ENCODE peak calls at places on chromosomes 2 and 18, in nine cellular contexts. One of them, this sample, is unnamed.
A peak's percentile ranks its signal among the peaks of the same experiment; 100 is the strongest.

GRCh38 chr18:79952457-79952995 is 1.1 kb upstream of the SLC66A2 start:
- DNase-seq in dorsolateral prefrontal cortex: no peak
- DNase-seq in tibial artery: no peak
- DNase-seq in type B pancreatic cell: peak; percentile 60
- DNase-seq in foreskin fibroblast: no peak
- DNase-seq in lower lobe of right lung: peak; percentile 48
- DNase-seq in omental fat pad: no peak
- DNase-seq in pancreas: no peak
- DNase-seq in left ventricle myocardium inferior: no peak
- DNase-seq in this sample: no peak

GRCh38 chr2:102041351-102041750 is 49.6 kb downstream of the IL1R2 start:
- DNase-seq in type B pancreatic cell: no peak
- DNase-seq in tibial artery: peak; percentile 77
- DNase-seq in pancreas: peak; percentile 50
- DNase-seq in omental fat pad: no peak
- DNase-seq in left ventricle myocardium inferior: no peak
- DNase-seq in dorsolateral prefrontal cortex: no peak
- DNase-seq in foreskin fibroblast: peak; percentile 86
- DNase-seq in lower lobe of right lung: no peak
- DNase-seq in this sample: peak; percentile 24

GRCh38 chr2:16103614-16104344 is 163.4 kb downstream of the MYCN start:
- DNase-seq in lower lobe of right lung: no peak
- DNase-seq in foreskin fibroblast: no peak
- DNase-seq in type B pancreatic cell: no peak
- DNase-seq in dorsolateral prefrontal cortex: no peak
- DNase-seq in pancreas: no peak
- DNase-seq in left ventricle myocardium inferior: no peak
- DNase-seq in omental fat pad: no peak
- DNase-seq in tibial artery: no peak
- DNase-seq in this sample: no peak

GRCh38 chr18:28177828-28178635 is 1.1 kb upstream of the CDH2 start:
- DNase-seq in pancreas: peak; percentile 20
- DNase-seq in foreskin fibroblast: no peak
- DNase-seq in left ventricle myocardium inferior: peak; percentile 71
- DNase-seq in type B pancreatic cell: peak; percentile 85
- DNase-seq in tibial artery: no peak
- DNase-seq in dorsolateral prefrontal cortex: peak; percentile 83
- DNase-seq in lower lobe of right lung: no peak
- DNase-seq in omental fat pad: no peak
- DNase-seq in this sample: peak; percentile 46

GRCh38 chr2:51368250-51368649 is 336.3 kb upstream of the NRXN1 start:
- DNase-seq in tibial artery: no peak
- DNase-seq in left ventricle myocardium inferior: no peak
- DNase-seq in pancreas: no peak
- DNase-seq in omental fat pad: no peak
- DNase-seq in foreskin fibroblast: no peak
- DNase-seq in type B pancreatic cell: no peak
- DNase-seq in dorsolateral prefrontal cortex: no peak
- DNase-seq in lower lobe of right lung: no peak
- DNase-seq in this sample: no peak

GRCh38 chr2:153870308-153870707 is 1.4 kb upstream of the GALNT13 start:
- DNase-seq in tibial artery: no peak
- DNase-seq in lower lobe of right lung: no peak
- DNase-seq in dorsolateral prefrontal cortex: no peak
- DNase-seq in pancreas: no peak
- DNase-seq in left ventricle myocardium inferior: no peak
- DNase-seq in omental fat pad: no peak
- DNase-seq in type B pancreatic cell: no peak
- DNase-seq in foreskin fibroblast: no peak
- DNase-seq in this sample: no peak

GRCh38 chr2:144836635-144837350 is 316.9 kb upstream of the ZEB2 start:
- DNase-seq in tibial artery: no peak
- DNase-seq in left ventricle myocardium inferior: no peak
- DNase-seq in omental fat pad: no peak
- DNase-seq in foreskin fibroblast: peak; percentile 72
- DNase-seq in dorsolateral prefrontal cortex: no peak
- DNase-seq in type B pancreatic cell: no peak
- DNase-seq in pancreas: no peak
- DNase-seq in lower lobe of right lung: no peak
- DNase-seq in this sample: no peak

GRCh38 chr2:225414902-225415301 is 15.4 kb downstream of the NYAP2 start:
- DNase-seq in omental fat pad: no peak
- DNase-seq in tibial artery: no peak
- DNase-seq in pancreas: no peak
- DNase-seq in type B pancreatic cell: no peak
- DNase-seq in lower lobe of right lung: no peak
- DNase-seq in left ventricle myocardium inferior: no peak
- DNase-seq in dorsolateral prefrontal cortex: no peak
- DNase-seq in foreskin fibroblast: no peak
- DNase-seq in this sample: no peak

GRCh38 chr2:35114765-35115164 is 1240.8 kb upstream of the CRIM1 start:
- DNase-seq in foreskin fibroblast: no peak
- DNase-seq in type B pancreatic cell: no peak
- DNase-seq in tibial artery: no peak
- DNase-seq in dorsolateral prefrontal cortex: no peak
- DNase-seq in left ventricle myocardium inferior: no peak
- DNase-seq in lower lobe of right lung: no peak
- DNase-seq in omental fat pad: no peak
- DNase-seq in pancreas: no peak
- DNase-seq in this sample: no peak

GRCh38 chr2:127596311-127597045 is 49.5 kb upstream of the GPR17 start:
- DNase-seq in type B pancreatic cell: peak; percentile 54
- DNase-seq in tibial artery: no peak
- DNase-seq in lower lobe of right lung: no peak
- DNase-seq in pancreas: peak; percentile 5
- DNase-seq in left ventricle myocardium inferior: no peak
- DNase-seq in omental fat pad: no peak
- DNase-seq in foreskin fibroblast: no peak
- DNase-seq in dorsolateral prefrontal cortex: no peak
- DNase-seq in this sample: no peak

GRCh38 chr2:234861841-234862735 is 89.7 kb upstream of the SH3BP4 start:
- DNase-seq in lower lobe of right lung: no peak
- DNase-seq in pancreas: no peak
- DNase-seq in left ventricle myocardium inferior: peak; percentile 56
- DNase-seq in dorsolateral prefrontal cortex: no peak
- DNase-seq in type B pancreatic cell: no peak
- DNase-seq in tibial artery: peak; percentile 44
- DNase-seq in omental fat pad: no peak
- DNase-seq in foreskin fibroblast: no peak
- DNase-seq in this sample: peak; percentile 6

GRCh38 chr2:31828891-31829290 is 181.9 kb downstream of the MEMO1 start:
- DNase-seq in omental fat pad: no peak
- DNase-seq in type B pancreatic cell: no peak
- DNase-seq in tibial artery: no peak
- DNase-seq in pancreas: no peak
- DNase-seq in left ventricle myocardium inferior: no peak
- DNase-seq in dorsolateral prefrontal cortex: no peak
- DNase-seq in foreskin fibroblast: peak; percentile 16
- DNase-seq in lower lobe of right lung: no peak
- DNase-seq in this sample: no peak

GRCh38 chr2:45706028-45706427 is 54.6 kb downstream of the PRKCE start:
- DNase-seq in omental fat pad: no peak
- DNase-seq in foreskin fibroblast: no peak
- DNase-seq in pancreas: no peak
- DNase-seq in tibial artery: no peak
- DNase-seq in type B pancreatic cell: no peak
- DNase-seq in lower lobe of right lung: no peak
- DNase-seq in left ventricle myocardium inferior: no peak
- DNase-seq in dorsolateral prefrontal cortex: no peak
- DNase-seq in this sample: no peak

GRCh38 chr2:233892793-233893192 is 24.4 kb upstream of the TRPM8 start:
- DNase-seq in pancreas: no peak
- DNase-seq in lower lobe of right lung: no peak
- DNase-seq in foreskin fibroblast: no peak
- DNase-seq in omental fat pad: no peak
- DNase-seq in type B pancreatic cell: no peak
- DNase-seq in dorsolateral prefrontal cortex: no peak
- DNase-seq in left ventricle myocardium inferior: no peak
- DNase-seq in tibial artery: no peak
- DNase-seq in this sample: no peak

GRCh38 chr2:85468096-85468703 is 49.7 kb downstream of the SH2D6 start:
- DNase-seq in lower lobe of right lung: no peak
- DNase-seq in pancreas: no peak
- DNase-seq in tibial artery: no peak
- DNase-seq in type B pancreatic cell: no peak
- DNase-seq in dorsolateral prefrontal cortex: no peak
- DNase-seq in omental fat pad: no peak
- DNase-seq in left ventricle myocardium inferior: no peak
- DNase-seq in foreskin fibroblast: no peak
- DNase-seq in this sample: no peak

GRCh38 chr2:85470850-85471800 is 52.6 kb downstream of the SH2D6 start:
- DNase-seq in left ventricle myocardium inferior: no peak
- DNase-seq in lower lobe of right lung: no peak
- DNase-seq in pancreas: peak; percentile 75
- DNase-seq in omental fat pad: no peak
- DNase-seq in tibial artery: no peak
- DNase-seq in foreskin fibroblast: no peak
- DNase-seq in dorsolateral prefrontal cortex: no peak
- DNase-seq in type B pancreatic cell: no peak
- DNase-seq in this sample: peak; percentile 29

GRCh38 chr2:85472265-85472664 is 53.8 kb downstream of the SH2D6 start:
- DNase-seq in omental fat pad: no peak
- DNase-seq in left ventricle myocardium inferior: no peak
- DNase-seq in dorsolateral prefrontal cortex: no peak
- DNase-seq in lower lobe of right lung: no peak
- DNase-seq in type B pancreatic cell: no peak
- DNase-seq in tibial artery: no peak
- DNase-seq in foreskin fibroblast: no peak
- DNase-seq in pancreas: no peak
- DNase-seq in this sample: no peak

DNA sequence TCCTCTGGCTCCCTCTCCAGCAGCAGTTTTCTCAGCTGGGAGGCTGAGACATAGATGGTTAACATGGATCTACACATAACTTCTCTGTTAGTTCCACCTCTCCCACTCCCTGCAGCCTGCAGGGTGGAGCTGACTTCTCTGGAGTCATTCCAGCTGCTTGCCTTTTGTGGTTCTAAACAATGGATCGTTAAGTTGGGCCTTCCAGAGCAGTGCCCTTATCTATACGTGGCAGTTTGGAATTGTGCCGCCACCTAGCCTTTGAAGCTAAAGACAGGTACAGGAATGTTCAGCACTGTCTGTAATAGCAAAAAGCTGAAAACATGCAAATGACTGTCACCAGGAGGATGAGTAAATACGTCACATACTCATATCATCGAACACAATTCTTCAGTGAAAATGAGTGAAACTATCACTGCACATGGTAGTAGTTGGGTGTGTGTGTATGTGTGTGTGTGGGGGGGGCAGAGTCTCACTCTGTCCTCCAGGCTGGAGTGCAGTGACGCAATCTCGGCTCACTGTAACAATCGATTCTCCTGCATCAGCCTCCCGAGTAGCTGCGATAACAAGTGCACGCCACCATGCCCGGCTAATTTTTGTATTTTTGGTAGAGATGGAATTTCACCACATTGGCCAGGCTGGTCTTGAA is 50.3 kb downstream of the SH2D6 start:
- DNase-seq in type B pancreatic cell: no peak
- DNase-seq in pancreas: peak; percentile 78
- DNase-seq in lower lobe of right lung: no peak
- DNase-seq in omental fat pad: no peak
- DNase-seq in dorsolateral prefrontal cortex: no peak
- DNase-seq in left ventricle myocardium inferior: no peak
- DNase-seq in foreskin fibroblast: peak; percentile 47
- DNase-seq in tibial artery: no peak
- DNase-seq in this sample: no peak
- TF ChIP-seq CTCF in type B pancreatic cell: no peak
- TF ChIP-seq CTCF in pancreas: no peak
- TF ChIP-seq CTCF in lower lobe of right lung: no peak
- TF ChIP-seq CTCF in omental fat pad: no peak
- TF ChIP-seq CTCF in dorsolateral prefrontal cortex: no peak
- TF ChIP-seq CTCF in left ventricle myocardium inferior: no peak
- TF ChIP-seq CTCF in foreskin fibroblast: no peak
- TF ChIP-seq CTCF in tibial artery: no peak
- TF ChIP-seq CTCF in this sample: no peak

DNA sequence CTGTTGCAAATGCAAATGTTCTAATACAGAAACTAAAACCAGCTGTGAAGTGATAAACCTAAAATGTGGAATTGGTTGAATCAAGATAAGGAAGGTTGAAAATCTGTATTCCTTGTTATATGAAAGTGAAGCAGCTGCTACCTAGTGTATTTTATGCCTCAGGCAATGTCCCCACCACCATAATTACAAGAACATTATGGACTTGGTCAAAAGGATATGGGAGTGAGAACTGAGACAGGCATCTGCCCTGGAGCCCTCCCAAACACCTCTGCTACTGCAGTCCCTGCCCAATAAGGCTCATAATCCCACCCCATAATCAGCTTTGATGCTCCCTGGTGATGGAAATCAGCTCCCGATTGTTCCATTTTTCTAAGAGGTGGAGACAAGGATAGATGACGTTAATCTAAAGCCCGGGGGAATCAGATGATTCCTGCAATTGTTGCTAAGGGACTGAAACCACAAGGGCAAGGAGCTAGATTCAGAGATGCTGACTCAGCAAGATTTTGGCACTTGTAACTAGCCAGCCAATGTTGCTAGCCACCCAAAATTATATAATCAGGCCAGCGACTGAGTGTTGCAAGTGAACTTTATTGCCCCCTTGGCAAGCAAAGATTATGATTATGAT is 69.5 kb downstream of the EVA1A start:
- DNase-seq in lower lobe of right lung: no peak
- DNase-seq in type B pancreatic cell: no peak
- DNase-seq in dorsolateral prefrontal cortex: no peak
- DNase-seq in left ventricle myocardium inferior: no peak
- DNase-seq in pancreas: no peak
- DNase-seq in omental fat pad: no peak
- DNase-seq in tibial artery: no peak
- DNase-seq in foreskin fibroblast: no peak
- DNase-seq in this sample: no peak
- TF ChIP-seq CTCF in lower lobe of right lung: no peak
- TF ChIP-seq CTCF in type B pancreatic cell: no peak
- TF ChIP-seq CTCF in dorsolateral prefrontal cortex: no peak
- TF ChIP-seq CTCF in left ventricle myocardium inferior: no peak
- TF ChIP-seq CTCF in pancreas: no peak
- TF ChIP-seq CTCF in omental fat pad: no peak
- TF ChIP-seq CTCF in tibial artery: no peak
- TF ChIP-seq CTCF in foreskin fibroblast: no peak
- TF ChIP-seq CTCF in this sample: no peak

DNA sequence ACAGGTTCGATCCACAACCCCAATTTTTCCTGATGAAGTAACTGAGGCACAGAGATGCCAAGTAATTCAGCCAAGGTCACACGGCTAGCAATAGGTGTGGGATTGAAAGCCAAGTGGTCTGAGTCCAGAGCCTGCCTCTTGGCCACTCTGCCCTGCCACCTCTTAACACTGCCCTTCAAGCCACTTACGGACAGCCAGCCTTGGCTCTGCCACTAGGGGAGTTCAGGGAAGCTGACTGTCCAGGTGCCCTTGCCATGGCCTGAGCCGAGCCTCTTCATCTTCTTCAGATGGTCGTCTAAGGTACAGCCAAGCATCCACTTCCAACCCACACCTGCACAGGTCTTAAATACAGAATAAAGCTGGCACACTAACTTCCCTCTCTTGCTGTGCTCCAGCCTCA is 99.3 kb upstream of the GPR45 start:
- DNase-seq in type B pancreatic cell: no peak
- DNase-seq in omental fat pad: no peak
- DNase-seq in foreskin fibroblast: no peak
- DNase-seq in dorsolateral prefrontal cortex: no peak
- DNase-seq in tibial artery: no peak
- DNase-seq in left ventricle myocardium inferior: no peak
- DNase-seq in lower lobe of right lung: no peak
- DNase-seq in pancreas: no peak
- DNase-seq in this sample: no peak
- TF ChIP-seq CTCF in type B pancreatic cell: peak; percentile 21
- TF ChIP-seq CTCF in omental fat pad: no peak
- TF ChIP-seq CTCF in foreskin fibroblast: no peak
- TF ChIP-seq CTCF in dorsolateral prefrontal cortex: no peak
- TF ChIP-seq CTCF in tibial artery: no peak
- TF ChIP-seq CTCF in left ventricle myocardium inferior: no peak
- TF ChIP-seq CTCF in lower lobe of right lung: no peak
- TF ChIP-seq CTCF in pancreas: no peak
- TF ChIP-seq CTCF in this sample: no peak

GRCh38 chr18:730692-731091 is 18.3 kb upstream of the ENOSF1 start:
- DNase-seq in dorsolateral prefrontal cortex: no peak
- DNase-seq in left ventricle myocardium inferior: no peak
- DNase-seq in type B pancreatic cell: no peak
- DNase-seq in lower lobe of right lung: no peak
- DNase-seq in foreskin fibroblast: no peak
- DNase-seq in pancreas: no peak
- DNase-seq in omental fat pad: no peak
- DNase-seq in tibial artery: no peak
- DNase-seq in this sample: no peak
- TF ChIP-seq CTCF in dorsolateral prefrontal cortex: no peak
- TF ChIP-seq CTCF in left ventricle myocardium inferior: no peak
- TF ChIP-seq CTCF in type B pancreatic cell: no peak
- TF ChIP-seq CTCF in lower lobe of right lung: no peak
- TF ChIP-seq CTCF in foreskin fibroblast: no peak
- TF ChIP-seq CTCF in pancreas: no peak
- TF ChIP-seq CTCF in omental fat pad: no peak
- TF ChIP-seq CTCF in tibial artery: no peak
- TF ChIP-seq CTCF in this sample: no peak